ENCODE peak calls at places on chromosomes 11 and 22, in six cellular contexts. B, P, N, D, O and G are unnamed samples.

GRCh38 chr11:34859496-34859895 is 56.7 kb downstream of the APIP start:
- ATAC-seq in D (no peak), P (no peak), N (no peak), O (no peak), B (no peak), G (no peak)

GRCh38 chr22:34414467-34415440 is 494.5 kb upstream of the LARGE1 start:
- ATAC-seq in O (peak), N (no peak), D (peak), B (peak), P (no peak), G (no peak)

GRCh38 chr11:721347-721912 is 15.4 kb downstream of the EPS8L2 start:
- ATAC-seq in P (no peak), B (peak), N (no peak), O (peak), D (peak), G (no peak)

GRCh38 chr11:59223177-59223576 is 10.4 kb upstream of the MPEG1 start:
- ATAC-seq in O (peak), D (no peak), P (no peak), N (no peak), B (no peak), G (no peak)

GRCh38 chr11:20022363-20023081 is 137.8 kb downstream of the DBX1 start:
- ATAC-seq in P (no peak), B (peak), D (peak), O (peak), N (peak), G (no peak)

GRCh38 chr22:33361581-33361980 is 303.4 kb upstream of the SYN3 start:
- ATAC-seq in P (no peak), N (no peak), O (peak), B (peak), D (no peak), G (no peak)

GRCh38 chr11:64074239-64074638 is 38.5 kb downstream of the FLRT1 start:
- ATAC-seq in O (no peak), B (no peak), D (no peak), P (peak), N (peak), G (no peak)

GRCh38 chr22:42769574-42770447 is 49.1 kb upstream of the A4GALT start:
- ATAC-seq in B (peak), O (peak), D (peak), P (peak), N (peak), G (peak)

GRCh38 chr11:39817248-39817647 is 1642.2 kb downstream of the LRRC4C start:
- ATAC-seq in N (no peak), P (no peak), O (no peak), D (no peak), B (no peak), G (no peak)

GRCh38 chr11:64331569-64332371 is 8.2 kb upstream of the CCDC88B start:
- ATAC-seq in P (peak), O (peak), B (peak), N (peak), D (peak), G (peak)

GRCh38 chr11:117039897-117040296 is 58.3 kb downstream of the SIK3 start:
- ATAC-seq in D (no peak), N (peak), B (no peak), P (no peak), O (peak), G (no peak)

GRCh38 chr11:126676536-126676935 is 321.1 kb downstream of the ST3GAL4 start:
- ATAC-seq in O (no peak), D (no peak), N (no peak), P (no peak), B (no peak), G (no peak)

GRCh38 chr11:77726524-77726923 is 88.9 kb upstream of the CLNS1A start:
- ATAC-seq in P (no peak), B (no peak), N (no peak), O (peak), D (no peak), G (no peak)

GRCh38 chr11:45102810-45103621 is 43.4 kb upstream of the PRDM11 start:
- ATAC-seq in N (peak), P (peak), O (peak), D (peak), B (peak), G (peak)

GRCh38 chr11:65599955-65600246 is 4.3 kb upstream of the KCNK7 start:
- ATAC-seq in N (no peak), P (no peak), B (no peak), O (no peak), D (peak), G (no peak)

GRCh38 chr22:25880524-25880923 is 138.5 kb downstream of the MYO18B start:
- ATAC-seq in N (no peak), O (peak), P (no peak), D (peak), B (no peak), G (no peak)

GRCh38 chr22:43160497-43161126 is 9.3 kb downstream of the TSPO start:
- ATAC-seq in B (no peak), O (no peak), P (no peak), N (no peak), D (no peak), G (no peak)

GRCh38 chr11:66112640-66113098 is 42.6 kb downstream of the PACS1 start:
- ATAC-seq in D (no peak), N (peak), P (peak), O (peak), B (peak), G (no peak)

GRCh38 chr22:33504941-33505647 is 415.2 kb downstream of the LARGE1 start:
- ATAC-seq in D (no peak), N (no peak), B (no peak), P (no peak), O (no peak), G (no peak)

GRCh38 chr11:14218728-14219127 is 140.3 kb downstream of the RRAS2 start:
- ATAC-seq in O (no peak), B (no peak), P (no peak), D (no peak), N (no peak), G (no peak)

GRCh38 chr22:39098576-39098975 is 1.5 kb downstream of the APOBEC3H start:
- ATAC-seq in D (no peak), O (peak), N (no peak), P (no peak), B (no peak), G (no peak)

GRCh38 chr11:119461250-119461963 is 38.4 kb upstream of the THY1 start:
- ATAC-seq in O (no peak), B (no peak), N (peak), D (no peak), P (peak), G (no peak)

GRCh38 chr22:38309614-38310517 is 7.4 kb downstream of the CSNK1E start:
- ATAC-seq in P (no peak), N (no peak), O (no peak), B (no peak), D (peak), G (peak)

GRCh38 chr11:115505165-115505564 is 950 bp upstream of the CADM1 start:
- ATAC-seq in N (no peak), P (no peak), D (no peak), O (no peak), B (no peak), G (no peak)

GRCh38 chr11:44884056-44884455 is 66.6 kb downstream of the TP53I11 start:
- ATAC-seq in D (peak), B (no peak), O (no peak), N (no peak), P (no peak), G (no peak)

GRCh38 chr22:49948116-49948515 is 12.5 kb upstream of the PIM3 start:
- ATAC-seq in D (peak), P (no peak), N (no peak), O (no peak), B (no peak), G (no peak)

GRCh38 chr11:107921997-107922396 is 6.3 kb upstream of the RAB39A start:
- ATAC-seq in O (no peak), P (no peak), B (no peak), N (no peak), D (no peak), G (no peak)

GRCh38 chr11:118343981-118344521 is at the start of gene CD3G:
- ATAC-seq in O (no peak), N (peak), D (no peak), P (peak), B (no peak), G (no peak)

GRCh38 chr11:47109051-47109791 is 67.5 kb downstream of the ARFGAP2 start:
- ATAC-seq in O (no peak), B (no peak), D (no peak), N (peak), P (peak), G (peak)

GRCh38 chr11:20293531-20293930 is 70.0 kb upstream of the HTATIP2 start:
- ATAC-seq in B (no peak), P (no peak), D (peak), N (no peak), O (no peak), G (no peak)

GRCh38 chr11:102430158-102430836 is 22.3 kb downstream of the TMEM123 start:
- ATAC-seq in P (no peak), B (no peak), O (peak), D (peak), N (peak), G (no peak)

GRCh38 chr11:46977038-46977818 is 40.7 kb downstream of the CSTPP1 start:
- ATAC-seq in B (peak), D (peak), N (peak), P (no peak), O (no peak), G (no peak)

GRCh38 chr11:103070142-103070541 is 21.8 kb downstream of the DCUN1D5 start:
- ATAC-seq in N (no peak), D (no peak), O (peak), B (no peak), P (no peak), G (no peak)

GRCh38 chr11:83249972-83250593 is 36.1 kb downstream of the CCDC90B start:
- ATAC-seq in P (peak), N (peak), O (peak), D (peak), B (peak), G (no peak)

GRCh38 chr22:46036558-46037408 is 59.8 kb upstream of the WNT7B start:
- ATAC-seq in N (peak), P (no peak), O (peak), B (peak), D (peak), G (no peak)

GRCh38 chr11:19499999-19500398 is 212.6 kb upstream of the NAV2 start:
- ATAC-seq in D (no peak), O (no peak), N (no peak), P (peak), B (peak), G (no peak)

GRCh38 chr22:37157516-37158289 is 8.0 kb upstream of the IL2RB start:
- ATAC-seq in D (no peak), B (no peak), N (no peak), P (no peak), O (no peak), G (no peak)

GRCh38 chr11:75499423-75500305 is 26.1 kb downstream of the GDPD5 start:
- ATAC-seq in P (peak), N (peak), O (no peak), D (no peak), B (peak), G (peak)

GRCh38 chr11:76624515-76625379 is 45.8 kb downstream of the LRRC32 start:
- ATAC-seq in N (peak), D (no peak), O (no peak), B (no peak), P (no peak), G (no peak)

DNA sequence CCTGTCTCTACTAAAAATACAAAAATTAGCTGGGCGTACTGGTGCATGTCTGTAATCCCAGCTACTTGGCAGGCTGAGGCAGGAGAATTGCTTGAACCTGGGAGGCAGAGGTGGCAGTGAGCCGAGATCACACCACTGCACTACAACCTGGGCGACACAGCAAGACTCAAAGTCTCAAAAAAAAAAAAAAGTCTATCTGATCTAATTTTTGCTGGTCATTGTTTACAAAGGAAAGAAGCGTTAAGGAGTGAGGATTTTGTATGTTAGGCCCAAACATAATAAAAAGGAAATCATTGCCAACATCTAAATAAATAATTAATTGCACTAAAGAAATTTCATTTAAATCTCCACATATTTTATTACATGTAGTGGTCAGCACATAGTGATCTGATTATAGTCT is 2.9 kb downstream of the RBX1 start:
- ATAC-seq in D (no peak), B (no peak), P (no peak), O (no peak), N (no peak), G (no peak)
- TF ChIP-seq EP300 in D (no peak), B (no peak), P (no peak), O (no peak), N (no peak), G (no peak)

DNA sequence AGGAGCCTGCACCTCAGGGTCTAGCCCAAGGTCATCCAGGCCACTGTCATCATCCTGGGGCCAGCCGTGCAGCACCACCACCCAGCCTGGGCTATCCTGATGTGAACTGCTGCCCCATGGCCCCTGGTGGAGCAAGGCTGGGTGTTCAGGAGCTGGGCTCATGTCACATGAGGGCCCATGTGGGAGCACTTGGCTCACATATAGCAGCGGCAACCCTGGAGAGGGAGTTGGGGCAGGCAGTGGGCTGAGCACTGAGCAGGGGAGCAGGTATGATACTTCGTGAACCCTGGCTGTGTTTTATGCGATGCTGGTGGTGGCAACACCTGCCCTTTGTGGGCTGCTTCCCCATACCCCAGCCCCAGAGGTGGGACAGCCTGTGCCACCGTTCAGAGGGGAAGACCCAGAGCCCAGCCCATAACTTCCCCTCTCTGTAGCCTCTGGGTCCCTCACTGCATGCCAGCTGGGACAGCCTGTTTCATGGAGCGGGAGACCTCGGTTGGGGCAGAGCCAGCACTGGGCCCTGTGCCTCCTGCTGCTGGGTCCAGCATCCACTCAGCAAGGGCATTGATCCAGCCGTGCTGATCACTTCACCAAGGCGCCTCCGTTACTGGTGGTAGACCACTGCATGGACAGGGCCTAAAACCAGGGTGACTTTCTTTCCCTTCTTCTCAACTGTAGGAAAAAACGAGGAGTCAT is 62.5 kb upstream of the SUSD2 start:
- ATAC-seq in O (no peak), N (no peak), P (no peak), B (no peak), D (no peak), G (no peak)
- H3K27ac ChIP-seq in O (no peak), N (no peak), P (no peak), B (no peak), D (no peak), G (no peak)

GRCh38 chr11:123303924-123304323 is 108.9 kb upstream of the CLMP start:
- ATAC-seq in B (peak), O (peak), D (no peak), N (peak), P (no peak), G (no peak)
- TF ChIP-seq CTCF in B (no peak), O (no peak), D (no peak), N (no peak), P (no peak), G (no peak)

GRCh38 chr11:8617063-8617462 is 23.0 kb upstream of the STK33 start:
- ATAC-seq in O (no peak), P (no peak), N (no peak), B (no peak), D (no peak), G (no peak)

GRCh38 chr11:8612522-8612921 is 18.5 kb upstream of the STK33 start:
- ATAC-seq in O (peak), N (peak), P (no peak), B (no peak), D (no peak), G (no peak)

GRCh38 chr11:8614497-8614896 is 20.5 kb upstream of the STK33 start:
- ATAC-seq in N (no peak), D (no peak), B (no peak), P (no peak), O (no peak), G (no peak)

GRCh38 chr11:8613036-8613435 is 19.0 kb upstream of the STK33 start:
- ATAC-seq in B (no peak), D (no peak), P (no peak), N (no peak), O (no peak), G (no peak)

DNA sequence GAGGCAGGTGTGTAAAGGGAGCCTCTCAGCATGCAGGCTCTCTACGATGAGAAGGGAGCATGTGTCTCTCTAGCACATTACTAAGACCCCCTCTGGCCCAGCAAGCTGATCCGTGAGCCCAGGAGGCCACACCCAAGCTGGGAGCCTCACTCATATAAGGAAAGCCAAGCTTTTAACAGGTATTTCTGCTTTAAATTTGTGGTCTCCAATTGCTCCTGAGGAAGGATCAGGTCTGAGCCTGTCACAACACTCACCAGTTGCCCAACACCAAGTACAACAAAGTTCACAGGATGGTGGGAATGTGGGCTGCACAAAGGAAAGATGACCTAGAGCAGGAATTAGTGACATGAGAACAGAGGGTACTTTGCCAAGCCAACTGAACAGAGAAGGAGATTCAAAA is 21.6 kb upstream of the STK33 start:
- ATAC-seq in O (no peak), N (no peak), P (no peak), B (no peak), D (no peak), G (no peak)
- TF ChIP-seq EP300 in O (no peak), N (no peak), P (no peak), B (no peak), D (no peak), G (no peak)

GRCh38 chr11:130555251-130555841 is 106.9 kb downstream of the ADAMTS15 start:
- ATAC-seq in D (no peak), B (no peak), O (no peak), N (no peak), P (peak), G (no peak)

GRCh38 chr11:130554241-130555055 is 106.0 kb downstream of the ADAMTS15 start:
- ATAC-seq in P (no peak), N (no peak), B (no peak), D (no peak), O (no peak), G (no peak)

GRCh38 chr11:130562549-130562948 is 114.1 kb downstream of the ADAMTS15 start:
- ATAC-seq in N (no peak), B (no peak), D (no peak), O (no peak), P (no peak), G (no peak)

GRCh38 chr11:130561441-130561881 is 113.0 kb downstream of the ADAMTS15 start:
- ATAC-seq in P (no peak), B (no peak), O (no peak), D (no peak), N (no peak), G (no peak)

GRCh38 chr11:130560000-130560852 is 111.8 kb downstream of the ADAMTS15 start:
- ATAC-seq in B (no peak), D (no peak), N (no peak), P (no peak), O (no peak), G (no peak)
- H3K27ac ChIP-seq in B (no peak), D (no peak), N (no peak), P (no peak), O (no peak), G (no peak)

GRCh38 chr11:131504199-131504949 is 134.0 kb downstream of the NTM start:
- ATAC-seq in B (peak), O (no peak), N (peak), P (peak), D (peak), G (no peak)
- TF ChIP-seq CTCF in B (no peak), O (peak), N (no peak), P (no peak), D (no peak), G (no peak)